ENCODE peak calls at places on chromosomes 2 and 18, in ten cellular contexts. Z, H, K, P, M, N, V, B, W and S are unnamed samples.

GRCh38 chr18:49849331-49850217 is 36.2 kb upstream of the ACAA2 start:
- DNase-seq in W (peak), N (no peak), M (no peak), K (peak), H (peak), P (peak), V (no peak), B (no peak), Z (no peak), S (no peak)

GRCh38 chr2:101038455-101039255 is 36.6 kb downstream of the RPL31 start:
- DNase-seq in W (peak), P (no peak), B (peak), V (no peak), Z (peak), N (no peak), H (no peak), M (no peak), K (peak), S (no peak)

GRCh38 chr2:120565929-120566328 is 169.7 kb upstream of the GLI2 start:
- DNase-seq in H (no peak), P (no peak), K (no peak), B (no peak), Z (no peak), N (no peak), M (no peak), W (no peak), V (no peak), S (no peak)

GRCh38 chr2:237614151-237614720 is 13.2 kb upstream of the LRRFIP1 start:
- DNase-seq in B (no peak), H (no peak), Z (no peak), W (peak), K (peak), V (no peak), M (no peak), N (no peak), P (no peak), S (no peak)

GRCh38 chr2:241842620-241843211 is 16.0 kb downstream of the PDCD1 start:
- DNase-seq in H (no peak), W (no peak), K (no peak), N (no peak), B (no peak), Z (peak), M (peak), P (no peak), V (no peak), S (no peak)

GRCh38 chr2:182301093-182301492 is 125.7 kb downstream of the PDE1A start:
- DNase-seq in M (no peak), B (no peak), P (no peak), W (peak), N (no peak), K (no peak), H (peak), V (no peak), Z (no peak), S (no peak)

GRCh38 chr2:20187331-20187730 is 37.6 kb downstream of the SDC1 start:
- DNase-seq in P (no peak), K (no peak), N (no peak), H (no peak), W (peak), V (no peak), Z (no peak), M (no peak), B (no peak), S (no peak)

GRCh38 chr18:48922801-48923730 is 27.7 kb downstream of the SMAD7 start:
- DNase-seq in M (no peak), Z (no peak), H (peak), B (no peak), P (peak), W (peak), N (no peak), K (peak), V (no peak), S (no peak)

GRCh38 chr2:101608411-101609317 is 88.8 kb upstream of the MAP4K4 start:
- DNase-seq in P (no peak), V (no peak), N (no peak), K (peak), H (no peak), B (no peak), W (no peak), M (no peak), Z (no peak), S (no peak)

GRCh38 chr18:79681484-79682387 is 2.1 kb downstream of the CTDP1 start:
- DNase-seq in Z (peak), P (no peak), W (peak), K (no peak), N (peak), B (no peak), M (peak), H (no peak), V (peak), S (no peak)

GRCh38 chr2:179686718-179687342 is 174.6 kb downstream of the ZNF385B start:
- DNase-seq in V (no peak), H (no peak), W (no peak), K (peak), B (no peak), M (no peak), P (peak), Z (no peak), N (no peak), S (no peak)

GRCh38 chr2:163405298-163405697 is 330.5 kb downstream of the FIGN start:
- DNase-seq in N (no peak), P (no peak), H (no peak), W (peak), V (no peak), K (no peak), Z (no peak), M (no peak), B (no peak), S (no peak)

GRCh38 chr18:11040823-11041712 is 108.3 kb downstream of the PIEZO2 start:
- DNase-seq in W (peak), Z (peak), N (no peak), P (peak), M (no peak), B (peak), H (peak), V (no peak), K (peak), S (no peak)

GRCh38 chr2:184598313-184599053 is at the start of gene ZNF804A:
- DNase-seq in N (no peak), W (peak), B (peak), M (no peak), V (no peak), K (peak), P (peak), H (peak), Z (peak), S (no peak)

GRCh38 chr18:6414118-6414722 is 491 bp downstream of the L3MBTL4 start:
- DNase-seq in K (no peak), N (no peak), P (no peak), B (peak), Z (peak), H (no peak), M (peak), V (no peak), W (peak), S (no peak)